ENCODE peak calls at places on chromosomes 11 and 22, in six cellular contexts. K, U, C, V, R and X are unnamed samples.

GRCh38 chr11:124745835-124746620 is 6.0 kb downstream of the VSIG2 start:
- DNase-seq in K (no peak), U (no peak), C (no peak), V (no peak), R (no peak), X (no peak)

GRCh38 chr11:74185285-74185684 is 14.2 kb downstream of the PPME1 start:
- DNase-seq in K (no peak), U (no peak), C (no peak), V (no peak), R (no peak), X (no peak)

GRCh38 chr11:117839936-117840813 is 15.6 kb upstream of the FXYD2 start:
- DNase-seq in K (no peak), U (no peak), C (no peak), V (no peak), R (no peak), X (no peak)

GRCh38 chr11:100687032-100687629 is at the start of gene ARHGAP42:
- DNase-seq in K (no peak), U (peak), C (peak), V (peak), R (no peak), X (peak)

GRCh38 chr22:17878186-17878694 is 104.0 kb upstream of the BID start:
- DNase-seq in K (no peak), U (no peak), C (no peak), V (no peak), R (no peak), X (no peak)

GRCh38 chr22:44597616-44598015 is 99.6 kb upstream of the RTL6 start:
- DNase-seq in K (peak), U (peak), C (no peak), V (no peak), R (no peak), X (no peak)

GRCh38 chr11:60265373-60266214 is 14.9 kb upstream of the MS4A4A start:
- DNase-seq in K (no peak), U (peak), C (no peak), V (peak), R (no peak), X (no peak)

GRCh38 chr11:122103366-122103765 is 12.6 kb downstream of the BLID start:
- DNase-seq in K (no peak), U (no peak), C (no peak), V (no peak), R (no peak), X (no peak)

GRCh38 chr11:27635567-27636037 is 64.7 kb downstream of the BDNF start:
- DNase-seq in K (no peak), U (no peak), C (no peak), V (no peak), R (no peak), X (no peak)

GRCh38 chr11:17602105-17603001 is 55.3 kb downstream of the OTOG start:
- DNase-seq in K (no peak), U (no peak), C (no peak), V (no peak), R (no peak), X (no peak)

GRCh38 chr11:117620131-117620530 is 176.9 kb downstream of the DSCAML1 start:
- DNase-seq in K (no peak), U (no peak), C (no peak), V (no peak), R (no peak), X (no peak)

GRCh38 chr11:46537851-46538295 is 56.0 kb downstream of the AMBRA1 start:
- DNase-seq in K (no peak), U (peak), C (peak), V (peak), R (peak), X (no peak)

GRCh38 chr22:39735776-39736175 is 157.8 kb downstream of the ENTHD1 start:
- DNase-seq in K (no peak), U (no peak), C (no peak), V (no peak), R (no peak), X (no peak)

GRCh38 chr22:45472426-45472825 is 30.3 kb upstream of the FBLN1 start:
- DNase-seq in K (no peak), U (no peak), C (no peak), V (peak), R (no peak), X (no peak)

GRCh38 chr11:41010361-41011050 is 448.9 kb downstream of the LRRC4C start:
- DNase-seq in K (no peak), U (no peak), C (no peak), V (no peak), R (no peak), X (no peak)

GRCh38 chr11:93198221-93198650 is 445 bp upstream of the SLC36A4 start:
- DNase-seq in K (peak), U (no peak), C (no peak), V (peak), R (no peak), X (no peak)

GRCh38 chr11:103920449-103920848 is 116.0 kb upstream of the DDI1 start:
- DNase-seq in K (no peak), U (peak), C (no peak), V (peak), R (no peak), X (no peak)

GRCh38 chr11:109654091-109654490 is 232.1 kb downstream of the C11orf87 start:
- DNase-seq in K (no peak), U (no peak), C (no peak), V (no peak), R (no peak), X (no peak)

GRCh38 chr22:43393132-43393844 is 18.5 kb upstream of the MPPED1 start:
- DNase-seq in K (no peak), U (no peak), C (no peak), V (no peak), R (no peak), X (no peak)

GRCh38 chr11:19398772-19399542 is 158.2 kb upstream of the E2F8 start:
- DNase-seq in K (peak), U (peak), C (no peak), V (peak), R (no peak), X (no peak)

GRCh38 chr11:71240865-71241691 is 11.3 kb downstream of the SHANK2 start:
- DNase-seq in K (peak), U (peak), C (peak), V (peak), R (no peak), X (no peak)

GRCh38 chr11:88231894-88232482 is 56.7 kb upstream of the RAB38 start:
- DNase-seq in K (no peak), U (peak), C (no peak), V (peak), R (no peak), X (no peak)

GRCh38 chr11:61480261-61480660 is 28.3 kb upstream of the LRRC10B start:
- DNase-seq in K (no peak), U (no peak), C (no peak), V (no peak), R (no peak), X (no peak)

GRCh38 chr11:58513747-58514367 is 6.0 kb upstream of the OR5B21 start:
- DNase-seq in K (peak), U (peak), C (no peak), V (peak), R (no peak), X (no peak)

GRCh38 chr11:62445314-62445740 is 26.5 kb downstream of the SCGB1A1 start:
- DNase-seq in K (no peak), U (peak), C (peak), V (peak), R (no peak), X (no peak)

GRCh38 chr22:46415816-46416536 is 80.5 kb downstream of the TRMU start:
- DNase-seq in K (no peak), U (peak), C (no peak), V (no peak), R (no peak), X (no peak)

GRCh38 chr22:24727218-24727851 is 47.2 kb downstream of the PIWIL3 start:
- DNase-seq in K (no peak), U (peak), C (no peak), V (peak), R (no peak), X (no peak)

GRCh38 chr11:27255447-27255828 is 107.6 kb downstream of the CCDC34 start:
- DNase-seq in K (peak), U (no peak), C (no peak), V (peak), R (no peak), X (no peak)

GRCh38 chr11:59556883-59557205 is 45.5 kb downstream of the OR4D9 start:
- DNase-seq in K (no peak), U (no peak), C (no peak), V (peak), R (no peak), X (no peak)

GRCh38 chr11:100719362-100719761 is 32.3 kb downstream of the ARHGAP42 start:
- DNase-seq in K (no peak), U (no peak), C (no peak), V (peak), R (no peak), X (no peak)

GRCh38 chr11:119157088-119157487 is 8.2 kb downstream of the ABCG4 start:
- DNase-seq in K (no peak), U (no peak), C (no peak), V (no peak), R (no peak), X (no peak)

GRCh38 chr11:11281626-11282025 is 71.4 kb downstream of the CSNK2A3 start:
- DNase-seq in K (no peak), U (no peak), C (no peak), V (no peak), R (no peak), X (no peak)